ENCODE peak calls at places on chromosomes 12 and 14, in four cellular contexts. O, Z, M and Y are unnamed samples.
A peak's percentile ranks its signal among the peaks of the same experiment; 100 is the strongest.

GRCh38 chr12:45232771-45233372 is 17.0 kb downstream of the ANO6 start:
- DNase-seq in O (no peak), Z (no peak), M (no peak), Y (peak; percentile 92)

GRCh38 chr12:15700595-15700994 is 88.6 kb downstream of the EPS8 start:
- DNase-seq in O (no peak), Z (no peak), M (peak; percentile 67), Y (peak; percentile 83)

GRCh38 chr12:93785262-93786010 is 108.3 kb downstream of the CRADD start:
- DNase-seq in O (peak; percentile 19), Z (peak; percentile 30), M (no peak), Y (peak; percentile 93)

GRCh38 chr14:64507376-64508156 is 3.0 kb downstream of the ZBTB1 start:
- DNase-seq in O (no peak), Z (no peak), M (no peak), Y (no peak)

GRCh38 chr12:14910090-14910915 is 24.6 kb upstream of the MGP start:
- DNase-seq in O (no peak), Z (no peak), M (no peak), Y (no peak)

GRCh38 chr14:99755629-99756603 is 37.3 kb upstream of the EML1 start:
- DNase-seq in O (no peak), Z (no peak), M (peak; percentile 80), Y (peak; percentile 72)

GRCh38 chr12:124764451-124764850 is 99.2 kb downstream of the SCARB1 start:
- DNase-seq in O (no peak), Z (no peak), M (no peak), Y (no peak)

GRCh38 chr14:24032727-24033418 is 18.9 kb upstream of the CARMIL3 start:
- DNase-seq in O (no peak), Z (no peak), M (no peak), Y (peak; percentile 89)

GRCh38 chr12:73124480-73124879 is 852.3 kb downstream of the TRHDE start:
- DNase-seq in O (no peak), Z (no peak), M (no peak), Y (no peak)

GRCh38 chr14:102279688-102280348 is 25.1 kb downstream of the MOK start:
- DNase-seq in O (peak; percentile 2), Z (no peak), M (peak; percentile 96), Y (peak; percentile 100)

GRCh38 chr12:124392991-124393790 is 98.3 kb downstream of the RFLNA start:
- DNase-seq in O (peak; percentile 55), Z (no peak), M (no peak), Y (no peak)

GRCh38 chr12:114443607-114444421 is 37.9 kb upstream of the TBX5 start:
- DNase-seq in O (peak; percentile 59), Z (no peak), M (no peak), Y (no peak)
- H3K4me3 ChIP-seq in O (no peak overlapping the region), Z (no peak overlapping the region), M (no peak overlapping the region), Y (no peak overlapping the region)

DNA sequence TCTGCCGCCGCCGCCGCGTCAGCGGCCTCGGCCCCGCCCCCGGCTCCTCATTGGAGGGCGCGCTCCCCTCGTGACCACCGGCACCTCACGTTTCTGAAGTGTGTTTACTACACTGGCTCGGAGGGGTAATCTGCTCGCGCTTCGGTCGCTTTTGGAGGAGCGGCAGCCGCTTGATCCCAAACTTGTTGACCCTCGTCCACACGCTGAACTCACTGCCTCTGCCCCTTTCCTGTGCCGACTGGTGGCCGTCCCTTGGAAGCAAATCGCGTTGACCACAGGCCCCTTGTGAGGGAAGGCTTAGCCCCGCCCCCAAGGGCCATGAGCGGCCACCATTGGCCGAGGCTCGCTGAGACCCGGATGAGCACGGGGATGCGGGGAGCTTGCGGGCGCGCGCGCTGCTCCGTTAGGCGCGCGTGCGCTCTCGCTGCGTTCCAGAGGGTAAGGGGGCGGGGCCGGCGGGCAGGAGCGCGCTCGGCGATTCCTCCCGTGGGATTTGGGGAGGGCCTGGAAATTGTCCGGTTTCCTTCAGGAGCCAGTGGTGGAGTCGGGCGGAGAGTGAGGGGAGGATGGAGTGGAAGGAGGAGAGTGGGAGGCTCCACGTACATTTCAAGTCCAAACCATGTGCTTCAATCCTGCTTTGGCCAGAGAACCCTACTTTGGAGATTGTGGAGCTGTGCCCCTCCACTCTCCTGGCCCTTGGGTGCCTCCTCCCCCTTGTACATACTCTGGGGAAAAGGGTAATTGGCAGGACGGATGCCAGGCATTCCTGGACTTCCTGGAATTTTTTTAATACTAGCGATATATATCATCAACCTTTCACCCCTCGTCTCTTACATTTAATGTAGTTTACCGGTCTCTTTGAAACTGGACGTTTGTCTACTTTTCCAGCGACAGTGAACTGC is at the start of gene CRY1:
- DNase-seq in O (peak; percentile 99), Z (peak; percentile 97), M (peak; percentile 86), Y (peak; percentile 83)
- H3K4me3 ChIP-seq in O (peak within 1 kb of the TSS; percentile 80), Z (peak within 1 kb of the TSS; percentile 94), M (peak within 1 kb of the TSS; percentile 93), Y (peak within 1 kb of the TSS; percentile 91)

GRCh38 chr12:47080725-47081502 is 1.2 kb upstream of the AMIGO2 start:
- DNase-seq in O (peak; percentile 51), Z (peak; percentile 47), M (no peak), Y (no peak)

GRCh38 chr12:47078086-47078395 is 1.4 kb upstream of the PCED1B start:
- DNase-seq in O (no peak), Z (no peak), M (no peak), Y (no peak)

GRCh38 chr12:47079894-47080724 is at the start of gene AMIGO2:
- DNase-seq in O (peak; percentile 65), Z (peak; percentile 29), M (no peak), Y (no peak)

GRCh38 chr12:47078733-47079364 is 572 bp upstream of the PCED1B start:
- DNase-seq in O (peak; percentile 34), Z (peak; percentile 21), M (no peak), Y (no peak)

GRCh38 chr12:47079365-47079893 is at the start of gene PCED1B:
- DNase-seq in O (peak; percentile 77), Z (peak; percentile 58), M (no peak), Y (no peak)
- H3K4me3 ChIP-seq in O (peak within 1 kb of the TSS; percentile 67), Z (peak within 1 kb of the TSS; percentile 92), M (peak within 1 kb of the TSS; percentile 80), Y (peak within 1 kb of the TSS; percentile 73)

DNA sequence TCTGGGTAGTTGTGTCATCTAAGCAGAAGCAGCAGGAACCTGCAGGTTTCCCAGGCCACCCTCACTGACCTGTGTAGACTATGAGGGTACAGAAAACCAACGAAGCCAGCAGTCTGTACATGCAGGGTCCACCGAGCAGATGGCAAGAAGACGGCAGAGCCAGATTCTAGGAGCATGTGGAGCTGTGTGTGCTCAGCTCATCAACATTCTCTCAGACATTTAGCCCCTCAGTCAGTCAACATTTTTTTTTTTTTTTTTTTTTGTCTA is 7.3 kb upstream of the ASIC1 start:
- DNase-seq in O (no peak), Z (no peak), M (no peak), Y (no peak)
- H3K4me3 ChIP-seq in O (no peak overlapping the region), Z (no peak overlapping the region), M (peak overlapping the region; percentile 36), Y (peak overlapping the region; percentile 30)

DNA sequence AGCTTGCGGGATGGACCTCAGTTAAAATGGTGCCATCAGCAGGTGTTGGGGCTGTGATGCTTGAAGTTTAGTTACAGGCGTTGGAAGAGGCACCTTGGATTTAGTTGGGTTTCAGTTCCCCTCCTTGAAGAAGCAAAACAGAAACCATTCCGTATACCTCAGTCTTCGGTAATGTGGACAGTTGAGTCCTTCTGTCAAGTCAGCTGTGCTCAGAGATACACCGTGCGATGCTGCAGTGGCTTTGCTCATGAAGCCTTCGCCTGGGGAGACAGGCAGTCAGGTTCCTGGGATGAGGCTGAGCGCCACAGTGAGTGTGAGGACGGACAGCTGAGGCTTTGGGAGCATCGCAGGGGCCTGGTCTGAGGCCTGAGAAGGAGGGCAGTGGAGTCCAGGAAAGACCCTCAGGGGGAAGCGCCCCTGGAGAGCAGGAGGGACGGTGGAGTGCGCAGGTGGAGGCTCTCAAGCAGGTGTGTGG is 7.4 kb downstream of the RAN start:
- DNase-seq in O (no peak), Z (no peak), M (no peak), Y (no peak)
- H3K4me3 ChIP-seq in O (no peak overlapping the region), Z (no peak overlapping the region), M (no peak overlapping the region), Y (no peak overlapping the region)

DNA sequence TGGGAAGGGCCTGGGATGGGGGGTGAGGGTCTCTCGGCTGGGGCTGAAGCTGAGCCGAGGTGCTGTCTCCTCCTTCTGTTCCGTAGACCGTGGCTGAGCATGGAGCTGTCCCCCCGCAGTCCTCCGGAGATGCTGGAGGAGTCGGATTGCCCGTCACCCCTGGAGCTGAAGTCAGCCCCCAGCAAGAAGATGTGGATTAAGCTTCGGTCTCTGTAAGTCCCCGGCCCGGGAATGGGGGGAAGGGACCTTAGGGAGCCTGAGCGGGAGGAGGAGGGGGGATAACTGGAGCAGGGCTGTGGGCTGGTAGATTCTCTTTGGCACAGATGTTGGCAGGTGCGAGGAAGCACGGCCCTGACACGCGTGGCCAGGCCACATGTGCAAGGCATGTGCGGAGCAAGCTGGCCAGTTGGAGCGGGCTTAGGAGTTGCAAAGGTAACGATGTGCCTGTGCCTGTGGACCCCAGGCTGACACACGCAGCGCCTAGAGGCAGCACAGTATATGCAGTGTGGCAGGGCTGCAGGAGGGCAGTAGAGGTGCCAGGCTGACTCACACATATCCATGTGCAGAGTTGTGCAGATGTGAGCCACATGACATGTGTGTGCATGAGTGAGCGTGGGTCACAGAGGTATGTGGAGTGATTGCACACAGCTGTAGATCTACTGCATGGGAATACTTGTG is 512 bp downstream of the PDE1B start:
- DNase-seq in O (peak; percentile 66), Z (no peak), M (no peak), Y (no peak)
- H3K4me3 ChIP-seq in O (peak overlapping the region; percentile 57), Z (no peak overlapping the region), M (peak overlapping the region; percentile 34), Y (peak overlapping the region; percentile 39)

GRCh38 chr12:1935700-1936378 is 17.4 kb upstream of the CACNA2D4 start:
- DNase-seq in O (no peak), Z (no peak), M (no peak), Y (no peak)
- H3K4me3 ChIP-seq in O (no peak overlapping the region), Z (no peak overlapping the region), M (no peak overlapping the region), Y (no peak overlapping the region)

DNA sequence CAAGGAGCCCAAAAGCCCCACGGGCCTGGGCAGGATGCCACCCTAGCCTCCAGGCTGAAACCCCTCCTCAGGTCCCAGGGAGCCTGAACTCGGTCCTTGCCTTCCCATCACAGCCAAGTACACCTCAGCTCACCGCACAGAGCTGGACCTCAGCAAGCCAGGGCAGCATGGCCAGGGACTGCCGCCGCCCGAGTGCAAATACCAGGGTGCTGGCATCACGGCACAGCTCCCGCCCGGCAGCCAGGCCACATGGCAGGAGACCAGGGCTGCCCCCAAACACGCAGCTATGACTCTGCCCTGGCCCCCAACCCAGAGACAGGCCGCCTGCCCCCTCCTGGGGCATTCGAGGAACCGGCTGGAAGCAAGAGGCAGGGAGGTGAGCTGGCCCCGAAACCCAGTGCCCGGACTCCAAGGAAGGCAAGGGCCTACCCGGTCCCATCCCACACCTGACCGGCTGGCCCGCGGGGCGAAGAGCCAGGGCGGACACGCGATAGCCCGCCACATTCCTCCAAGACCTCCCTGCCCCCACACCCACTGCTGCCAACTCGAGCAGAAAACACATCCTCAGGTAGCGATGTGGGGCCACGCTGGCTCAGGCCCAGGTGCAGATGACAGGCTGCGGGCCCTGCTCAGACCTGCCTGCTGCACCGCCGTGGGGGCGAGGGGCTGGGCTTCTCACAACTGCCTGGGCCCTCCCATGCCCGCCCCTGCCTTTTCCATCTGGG is 2.7 kb downstream of the JAG2 start:
- DNase-seq in O (no peak), Z (no peak), M (no peak), Y (no peak)
- H3K4me3 ChIP-seq in O (no peak overlapping the region), Z (no peak overlapping the region), M (no peak overlapping the region), Y (no peak overlapping the region)